ENCODE peak calls at places on chromosomes 11 and 22, in five cellular contexts. B is HCT116, N is GM12878, H is endothelial cell of umbilical vein, A is PC-3. S is an unnamed sample.
A peak's percentile ranks its signal among the peaks of the same experiment; 100 is the strongest.

GRCh38 chr22:38740754-38741153 is 15.0 kb downstream of the SUN2 start:
- DNase-seq in A (no peak), H (no peak), N (no peak), B (no peak), S (no peak)

GRCh38 chr11:109864161-109864661 is 229.0 kb upstream of the ZC3H12C start:
- DNase-seq in H (no peak), N (peak; percentile 80), B (peak; percentile 75), A (peak; percentile 15), S (no peak)

GRCh38 chr11:6437993-6438392 is 2.8 kb downstream of the HPX start:
- DNase-seq in A (no peak), H (no peak), N (no peak), B (no peak), S (no peak)

GRCh38 chr22:37740455-37741311 is 43.8 kb downstream of the TRIOBP start:
- DNase-seq in N (no peak), A (no peak), H (no peak), B (no peak), S (no peak)

GRCh38 chr22:42695294-42695693 is 25.4 kb downstream of the A4GALT start:
- DNase-seq in A (no peak), B (no peak), N (no peak), H (no peak), S (no peak)

GRCh38 chr11:19895776-19896175 is 183.1 kb downstream of the NAV2 start:
- DNase-seq in N (no peak), B (no peak), A (peak; percentile 52), H (no peak), S (peak; percentile 17)

GRCh38 chr11:74672956-74673895 is 58.0 kb downstream of the CHRDL2 start:
- DNase-seq in B (no peak), N (no peak), H (peak; percentile 15), A (peak; percentile 94), S (peak; percentile 88)

GRCh38 chr11:93368022-93368421 is 37.5 kb downstream of the DEUP1 start:
- DNase-seq in B (no peak), H (no peak), A (no peak), N (no peak), S (no peak)

GRCh38 chr11:81246937-81247336 is 1486.7 kb downstream of the FAM181B start:
- DNase-seq in H (no peak), A (no peak), N (no peak), B (no peak), S (no peak)

GRCh38 chr11:46475926-46476545 is 84.5 kb upstream of the CHRM4 start:
- DNase-seq in H (no peak), B (no peak), N (peak; percentile 28), A (no peak), S (no peak)

GRCh38 chr22:20392983-20393704 is 807 bp upstream of the ZNF74 start:
- DNase-seq in N (no peak), A (no peak), B (no peak), H (no peak), S (no peak)

GRCh38 chr22:35018995-35019394 is 47.0 kb upstream of the ISX start:
- DNase-seq in A (no peak), N (no peak), B (no peak), H (no peak), S (no peak)

GRCh38 chr22:37126882-37127281 is 17.4 kb upstream of the TMPRSS6 start:
- DNase-seq in A (no peak), B (no peak), H (no peak), N (no peak), S (no peak)

GRCh38 chr11:34155057-34155758 is 49.8 kb downstream of the NAT10 start:
- DNase-seq in A (no peak), N (no peak), B (no peak), H (no peak), S (no peak)

GRCh38 chr11:102010776-102011500 is 36.3 kb upstream of the CFAP300 start:
- DNase-seq in H (peak; percentile 66), N (no peak), A (peak; percentile 99), B (peak; percentile 73), S (peak; percentile 90)

GRCh38 chr11:72807789-72808188 is 6.4 kb upstream of the ATG16L2 start:
- DNase-seq in N (no peak), A (no peak), H (no peak), B (no peak), S (no peak)

GRCh38 chr11:69531717-69532088 is 50.2 kb downstream of the LINC01488 start:
- DNase-seq in N (no peak), H (no peak), B (no peak), A (no peak), S (no peak)

GRCh38 chr11:1292644-1293618 is 16.5 kb downstream of the TOLLIP start:
- DNase-seq in A (no peak), N (no peak), H (no peak), B (no peak), S (no peak)

GRCh38 chr22:46734830-46735453 is 3.1 kb downstream of the CERK start:
- DNase-seq in N (peak; percentile 56), A (no peak), B (no peak), H (peak; percentile 79), S (no peak)

GRCh38 chr22:50157976-50158375 is 12.6 kb upstream of the PANX2 start:
- DNase-seq in N (no peak), A (no peak), H (no peak), B (no peak), S (no peak)

GRCh38 chr11:125165111-125165663 is 636 bp downstream of the PKNOX2 start:
- DNase-seq in B (no peak), A (peak; percentile 19), N (no peak), H (peak; percentile 32), S (no peak)

GRCh38 chr11:9120659-9121350 is 29.4 kb upstream of the SCUBE2 start:
- DNase-seq in A (peak; percentile 16), N (no peak), B (peak; percentile 15), H (no peak), S (no peak)

GRCh38 chr11:48028909-48029685 is 48.7 kb downstream of the PTPRJ start:
- DNase-seq in H (peak; percentile 63), N (no peak), B (no peak), A (no peak), S (no peak)

GRCh38 chr11:66050581-66051231 is 1.5 kb upstream of the SF3B2 start:
- DNase-seq in B (no peak), A (no peak), H (no peak), N (no peak), S (no peak)

GRCh38 chr11:94708176-94708575 is 60.0 kb upstream of the AMOTL1 start:
- DNase-seq in H (no peak), N (no peak), B (no peak), A (no peak), S (no peak)

GRCh38 chr22:28279888-28280287 is 360.8 kb upstream of the PITPNB start:
- DNase-seq in H (no peak), A (no peak), N (no peak), B (no peak), S (no peak)

GRCh38 chr11:12211331-12212065 is 101.1 kb downstream of the MICAL2 start:
- DNase-seq in B (no peak), A (no peak), H (no peak), N (no peak), S (no peak)

GRCh38 chr11:12213920-12214319 is 103.5 kb downstream of the MICAL2 start:
- DNase-seq in N (no peak), H (peak; percentile 34), A (peak; percentile 51), B (no peak), S (no peak)

GRCh38 chr11:12214751-12215150 is 104.4 kb downstream of the MICAL2 start:
- DNase-seq in N (no peak), B (no peak), A (no peak), H (no peak), S (peak; percentile 78)

GRCh38 chr11:12212181-12212820 is 101.9 kb downstream of the MICAL2 start:
- DNase-seq in B (no peak), N (no peak), A (no peak), H (no peak), S (no peak)

GRCh38 chr11:12212821-12213185 is 102.4 kb downstream of the MICAL2 start:
- DNase-seq in H (no peak), A (no peak), N (no peak), B (no peak), S (no peak)
- H3K36me3 ChIP-seq in H (peaks cover 17% of the 10 kb centered on the region), A (peaks cover 61% of the 10 kb centered on the region), N (no peaks in the 10 kb centered on the region), B (no peaks in the 10 kb centered on the region), S (peaks cover 12% of the 10 kb centered on the region)

GRCh38 chr11:22466809-22467208 is 128.6 kb downstream of the SLC17A6 start:
- DNase-seq in B (peak; percentile 13), N (no peak), H (no peak), A (peak; percentile 73), S (no peak)
- H2AFZ ChIP-seq in B (no peak overlapping the region), N (no peak overlapping the region), H (no peak overlapping the region), A (no peak overlapping the region), S (no peak overlapping the region)

GRCh38 chr11:84313830-84314359 is 1027.7 kb upstream of the CCDC90B start:
- DNase-seq in N (no peak), H (no peak), B (no peak), A (no peak), S (no peak)

GRCh38 chr11:84310261-84310660 is 1024.1 kb upstream of the CCDC90B start:
- DNase-seq in N (no peak), B (no peak), H (no peak), A (no peak), S (no peak)
- H3K27ac ChIP-seq in N (no peak overlapping the region), B (no peak overlapping the region), H (no peak overlapping the region), A (no peak overlapping the region), S (no peak overlapping the region)

GRCh38 chr22:17882162-17882561 is 107.9 kb upstream of the BID start:
- DNase-seq in A (no peak), N (no peak), H (no peak), B (no peak), S (no peak)
- H3K36me3 ChIP-seq in A (peaks cover 7% of the 10 kb centered on the region), N (peaks cover 39% of the 10 kb centered on the region), H (peaks cover 16% of the 10 kb centered on the region), B (peaks cover 17% of the 10 kb centered on the region), S (no peaks in the 10 kb centered on the region)

GRCh38 chr11:90532125-90532524 is 309.3 kb upstream of the CHORDC1 start:
- DNase-seq in B (no peak), H (no peak), A (no peak), N (no peak), S (no peak)
- H2AFZ ChIP-seq in B (no peak overlapping the region), H (no peak overlapping the region), A (no peak overlapping the region), N (no peak overlapping the region), S (no peak overlapping the region)

DNA sequence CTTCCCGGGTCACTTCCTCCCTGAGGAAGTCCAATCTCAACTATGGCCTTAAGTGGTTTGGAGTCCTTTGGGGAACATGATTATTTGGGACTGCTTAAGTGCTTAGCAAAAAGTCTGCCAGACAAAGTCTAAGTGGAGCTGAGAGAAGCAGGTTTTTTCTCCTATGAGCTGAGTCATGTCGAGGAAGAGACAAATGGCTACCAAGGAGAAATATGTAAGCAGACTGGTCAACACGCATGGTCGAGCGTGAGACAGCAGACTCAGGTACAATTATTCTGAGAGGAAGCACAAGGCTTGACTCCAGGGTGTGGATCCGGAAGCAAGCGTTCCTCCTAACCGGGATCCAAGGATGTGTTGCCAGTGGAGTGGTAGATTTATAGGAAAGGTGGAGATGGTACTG is 30.6 kb downstream of the UBASH3B start:
- DNase-seq in B (no peak), N (no peak), H (no peak), A (no peak), S (peak; percentile 47)
- H3K27ac ChIP-seq in B (no peak overlapping the region), N (no peak overlapping the region), H (no peak overlapping the region), A (no peak overlapping the region), S (peak overlapping the region; percentile 36)